ENCODE peak calls at places on chromosomes 6 and 20, in seven cellular contexts. O is Panc1; G is gastrocnemius medialis; V is heart right ventricle; C is naive thymus-derived CD4-positive, alpha-beta T cell; L is lower lobe of right lung; F is HCT116. J is an unnamed sample.

GRCh38 chr6:56729719-56730118 is 87.0 kb upstream of the DST start:
- ATAC-seq in O (peak; percentile 42), G (no peak), V (no peak), C (no peak), L (no peak), F (peak; percentile 22), J (no peak)

GRCh38 chr20:6265204-6265904 is 142.5 kb upstream of the FERMT1 start:
- ATAC-seq in O (no peak), G (no peak), V (peak; percentile 84), C (no peak), L (peak; percentile 70), F (no peak), J (peak; percentile 62)

GRCh38 chr6:122458087-122458486 is 13.5 kb downstream of the SERINC1 start:
- ATAC-seq in O (no peak), G (no peak), V (no peak), C (no peak), L (no peak), F (no peak), J (no peak)

GRCh38 chr20:48381353-48382120 is 446.3 kb downstream of the PREX1 start:
- ATAC-seq in O (no peak), G (no peak), V (no peak), C (no peak), L (no peak), F (no peak), J (no peak)

GRCh38 chr6:90403489-90404381 is 107.1 kb upstream of the BACH2 start:
- ATAC-seq in O (peak; percentile 56), G (peak; percentile 92), V (peak; percentile 89), C (no peak), L (peak; percentile 56), F (no peak), J (peak; percentile 46)

GRCh38 chr6:13883966-13884365 is 40.8 kb upstream of the RNF182 start:
- ATAC-seq in O (no peak), G (no peak), V (no peak), C (no peak), L (no peak), F (no peak), J (no peak)

GRCh38 chr6:143772662-143773061 is 70.5 kb upstream of the LTV1 start:
- ATAC-seq in O (no peak), G (no peak), V (no peak), C (no peak), L (no peak), F (no peak), J (no peak)

GRCh38 chr6:107466062-107466461 is 6.7 kb upstream of the PDSS2 start:
- ATAC-seq in O (no peak), G (no peak), V (no peak), C (no peak), L (no peak), F (no peak), J (no peak)

GRCh38 chr6:10957414-10957886 is 70.6 kb downstream of the SYCP2L start:
- ATAC-seq in O (no peak), G (no peak), V (no peak), C (no peak), L (no peak), F (no peak), J (no peak)

GRCh38 chr6:46876126-46876525 is 45.6 kb downstream of the ADGRF5 start:
- ATAC-seq in O (peak; percentile 62), G (no peak), V (peak; percentile 79), C (no peak), L (peak; percentile 42), F (peak; percentile 75), J (no peak)

GRCh38 chr6:75852721-75853120 is 103.7 kb downstream of the MYO6 start:
- ATAC-seq in O (peak; percentile 71), G (no peak), V (no peak), C (no peak), L (no peak), F (no peak), J (no peak)

GRCh38 chr20:15107952-15108351 is 770.5 kb upstream of the FLRT3 start:
- ATAC-seq in O (no peak), G (no peak), V (no peak), C (no peak), L (no peak), F (no peak), J (no peak)

GRCh38 chr6:24974182-24975171 is 38.7 kb upstream of the RIPOR2 start:
- ATAC-seq in O (no peak), G (no peak), V (no peak), C (peak; percentile 73), L (no peak), F (no peak), J (no peak)

GRCh38 chr6:142400495-142400894 is 98.7 kb downstream of the ADGRG6 start:
- ATAC-seq in O (peak; percentile 25), G (no peak), V (no peak), C (no peak), L (no peak), F (no peak), J (no peak)

GRCh38 chr20:63433756-63434531 is 38.5 kb downstream of the KCNQ2 start:
- ATAC-seq in O (peak; percentile 58), G (no peak), V (peak; percentile 20), C (peak; percentile 61), L (no peak), F (peak; percentile 8), J (peak; percentile 10)

GRCh38 chr6:137160763-137161162 is 12.7 kb downstream of the IL22RA2 start:
- ATAC-seq in O (no peak), G (no peak), V (peak; percentile 76), C (no peak), L (peak; percentile 43), F (no peak), J (no peak)

GRCh38 chr6:36925809-36926208 is 28.7 kb upstream of the PI16 start:
- ATAC-seq in O (no peak), G (no peak), V (no peak), C (no peak), L (no peak), F (no peak), J (no peak)

GRCh38 chr20:237479-237878 is 10.4 kb downstream of the DEFB129 start:
- ATAC-seq in O (no peak), G (no peak), V (no peak), C (peak; percentile 83), L (peak; percentile 96), F (no peak), J (no peak)

GRCh38 chr20:31675828-31676533 is 38.3 kb downstream of the COX4I2 start:
- ATAC-seq in O (no peak), G (no peak), V (no peak), C (peak; percentile 68), L (peak; percentile 43), F (no peak), J (no peak)

GRCh38 chr6:156316613-156317012 is 460.6 kb upstream of the ARID1B start:
- ATAC-seq in O (no peak), G (no peak), V (no peak), C (no peak), L (no peak), F (no peak), J (no peak)
- H3K4me3 ChIP-seq in O (no peak overlapping the region), G (no peak overlapping the region), V (no peak overlapping the region), C (no peak overlapping the region), L (no peak overlapping the region), F (no peak overlapping the region), J (no peak overlapping the region)

DNA sequence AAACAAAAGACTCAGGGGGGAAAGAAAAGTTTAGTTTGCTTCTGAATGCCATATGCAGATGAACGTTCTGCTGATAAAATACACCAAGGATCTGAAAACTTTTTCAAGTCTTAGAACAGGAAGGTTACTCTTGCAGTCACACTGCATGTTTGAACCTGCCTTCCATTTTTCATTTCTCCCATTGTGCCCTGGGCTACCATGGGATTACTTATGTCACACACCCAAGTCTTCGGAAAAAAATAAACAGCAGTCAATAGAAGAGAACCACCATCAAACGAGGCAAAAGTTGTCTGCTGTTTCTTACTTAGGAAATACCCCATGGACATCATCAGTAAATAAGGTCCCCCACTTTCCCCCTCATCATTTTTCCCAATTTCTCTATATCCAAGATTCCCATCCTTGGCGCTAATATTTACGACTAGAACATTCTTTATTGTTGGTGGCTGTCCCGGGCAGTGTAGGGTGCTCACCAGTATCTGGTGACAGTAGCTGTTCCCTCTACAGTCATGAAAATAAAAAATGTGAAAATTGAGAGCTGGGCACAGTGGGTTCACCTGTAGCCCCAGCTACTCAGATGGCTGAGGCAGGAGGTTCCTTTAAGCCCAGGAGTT is 202.5 kb downstream of the BCAS1 start:
- ATAC-seq in O (no peak), G (no peak), V (no peak), C (no peak), L (no peak), F (no peak), J (no peak)
- H3K4me3 ChIP-seq in O (no peak overlapping the region), G (no peak overlapping the region), V (no peak overlapping the region), C (no peak overlapping the region), L (no peak overlapping the region), F (no peak overlapping the region), J (no peak overlapping the region)

GRCh38 chr6:3654898-3655297 is 96.6 kb downstream of the PXDC1 start:
- ATAC-seq in O (no peak), G (no peak), V (no peak), C (no peak), L (no peak), F (no peak), J (no peak)
- H3K4me3 ChIP-seq in O (no peak overlapping the region), G (no peak overlapping the region), V (no peak overlapping the region), C (no peak overlapping the region), L (no peak overlapping the region), F (no peak overlapping the region), J (no peak overlapping the region)

GRCh38 chr20:9995514-9996272 is 39.1 kb upstream of the ANKEF1 start:
- ATAC-seq in O (no peak), G (no peak), V (no peak), C (no peak), L (no peak), F (no peak), J (no peak)
- H3K4me3 ChIP-seq in O (no peak overlapping the region), G (no peak overlapping the region), V (no peak overlapping the region), C (no peak overlapping the region), L (no peak overlapping the region), F (no peak overlapping the region), J (no peak overlapping the region)

DNA sequence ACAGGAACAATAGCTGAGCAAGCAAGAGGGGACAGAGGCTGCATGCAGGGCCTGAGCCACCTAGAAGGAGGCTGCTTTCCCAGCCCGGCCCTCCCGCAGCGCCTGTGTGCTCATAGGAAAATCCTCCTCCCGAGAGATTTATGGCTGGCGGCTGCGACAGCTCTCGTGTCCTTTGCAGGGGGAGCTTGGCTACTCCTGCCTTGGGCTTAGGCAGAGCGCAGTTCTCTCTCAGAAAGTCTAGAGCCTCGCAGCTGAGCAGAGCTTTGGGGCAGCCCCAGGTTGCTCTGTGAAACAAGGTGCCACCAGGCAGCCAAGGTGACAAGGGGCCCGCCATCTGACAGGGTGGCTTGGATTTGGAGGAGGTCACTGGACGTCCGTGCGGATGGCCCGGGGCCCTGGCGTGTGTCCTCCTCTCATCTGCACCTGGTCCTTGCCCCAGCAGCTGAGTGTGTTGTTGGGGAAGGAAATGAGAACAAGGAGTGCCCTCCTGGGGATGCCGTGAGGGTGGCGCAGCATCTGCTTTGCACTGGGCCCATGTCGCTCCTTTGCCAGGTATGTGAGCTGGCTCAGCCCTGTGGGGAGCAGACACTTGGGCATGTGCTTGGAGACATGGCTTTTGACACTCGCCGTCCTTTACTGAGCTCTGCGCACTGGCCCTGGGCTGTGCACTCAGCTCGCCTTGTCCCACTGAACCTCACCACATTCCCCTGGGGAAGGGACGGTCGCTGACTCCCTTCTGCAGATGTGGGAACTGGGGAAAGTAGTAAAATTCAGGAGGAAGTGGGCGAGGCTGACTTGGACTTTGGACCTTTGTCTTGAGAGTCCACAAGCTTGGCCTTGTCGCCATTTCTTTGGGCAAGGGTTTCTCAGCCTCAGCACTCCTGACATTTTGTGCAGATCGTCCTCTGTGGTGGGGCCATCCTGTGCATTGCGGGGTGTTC is 41.9 kb downstream of the EDN3 start:
- ATAC-seq in O (no peak), G (no peak), V (no peak), C (no peak), L (no peak), F (no peak), J (no peak)
- H3K4me3 ChIP-seq in O (no peak overlapping the region), G (no peak overlapping the region), V (no peak overlapping the region), C (no peak overlapping the region), L (no peak overlapping the region), F (no peak overlapping the region), J (no peak overlapping the region)

J was measured in gastroesophageal sphincter.